ENCODE peak calls at places on chromosomes 4 and X, in nine cellular contexts. Y, I, Q, O, J, R, B, T and G are unnamed samples.

GRCh38 chr4:42482516-42483327 is 85.4 kb downstream of the SHISA3 start:
- DNase-seq in Y (no peak), I (no peak), Q (no peak), O (no peak), J (no peak), R (peak), B (no peak), T (no peak), G (no peak)

GRCh38 chr4:58723954-58724353 is 1613.8 kb upstream of the IGFBP7 start:
- DNase-seq in Y (no peak), I (no peak), Q (no peak), O (no peak), J (no peak), R (no peak), B (no peak), T (no peak), G (no peak)

GRCh38 chrX:83845397-83845796 is 15.5 kb upstream of the CYLC1 start:
- DNase-seq in Y (no peak), I (peak), Q (no peak), O (peak), J (peak), R (peak), B (no peak), T (no peak), G (peak)

GRCh38 chrX:13153796-13154195 is 109.4 kb upstream of the FAM9C start:
- DNase-seq in Y (no peak), I (no peak), Q (no peak), O (no peak), J (no peak), R (no peak), B (no peak), T (no peak), G (no peak)

GRCh38 chrX:16822723-16823122 is 36.5 kb downstream of the TXLNG start:
- DNase-seq in Y (no peak), I (no peak), Q (no peak), O (no peak), J (no peak), R (no peak), B (no peak), T (no peak), G (no peak)

GRCh38 chr4:26065833-26066232 is 151.8 kb downstream of the SMIM20 start:
- DNase-seq in Y (no peak), I (no peak), Q (no peak), O (no peak), J (no peak), R (no peak), B (peak), T (no peak), G (no peak)

GRCh38 chrX:31929366-31929765 is 857.5 kb upstream of the FTHL17 start:
- DNase-seq in Y (no peak), I (no peak), Q (no peak), O (no peak), J (no peak), R (no peak), B (no peak), T (no peak), G (no peak)

GRCh38 chrX:18354369-18355329 is at the start of gene SCML2:
- DNase-seq in Y (no peak), I (peak), Q (no peak), O (peak), J (peak), R (peak), B (no peak), T (no peak), G (no peak)

GRCh38 chr4:157204634-157205244 is 15.8 kb upstream of the GRIA2 start:
- DNase-seq in Y (no peak), I (peak), Q (no peak), O (peak), J (peak), R (peak), B (no peak), T (no peak), G (no peak)

GRCh38 chr4:184282251-184282713 is 64.6 kb upstream of the ENPP6 start:
- DNase-seq in Y (no peak), I (no peak), Q (no peak), O (peak), J (peak), R (no peak), B (no peak), T (no peak), G (no peak)

GRCh38 chr4:29853843-29854242 is 866.3 kb upstream of the PCDH7 start:
- DNase-seq in Y (no peak), I (no peak), Q (no peak), O (no peak), J (no peak), R (no peak), B (no peak), T (no peak), G (no peak)

GRCh38 chr4:186192068-186192751 is 843 bp downstream of the CYP4V2 start:
- DNase-seq in Y (no peak), I (peak), Q (peak), O (peak), J (no peak), R (no peak), B (peak), T (no peak), G (no peak)

GRCh38 chr4:102281171-102281842 is 64.0 kb downstream of the SLC39A8 start:
- DNase-seq in Y (no peak), I (peak), Q (no peak), O (no peak), J (no peak), R (no peak), B (no peak), T (no peak), G (no peak)

GRCh38 chr4:52657630-52658501 is 1.2 kb downstream of the USP46 start:
- DNase-seq in Y (no peak), I (peak), Q (no peak), O (no peak), J (peak), R (peak), B (no peak), T (no peak), G (peak)

GRCh38 chrX:8731579-8732395 is at the start of gene ANOS1:
- DNase-seq in Y (peak), I (peak), Q (no peak), O (no peak), J (no peak), R (peak), B (peak), T (no peak), G (no peak)

GRCh38 chr4:107890779-107891178 is 40.6 kb upstream of the CYP2U1 start:
- DNase-seq in Y (no peak), I (no peak), Q (no peak), O (no peak), J (no peak), R (no peak), B (no peak), T (no peak), G (no peak)

GRCh38 chr4:110998308-110998707 is 375.4 kb upstream of the PITX2 start:
- DNase-seq in Y (no peak), I (no peak), Q (no peak), O (no peak), J (no peak), R (no peak), B (no peak), T (no peak), G (no peak)

GRCh38 chrX:147800663-147801062 is 111.1 kb upstream of the FMR1 start:
- DNase-seq in Y (no peak), I (no peak), Q (no peak), O (no peak), J (no peak), R (no peak), B (no peak), T (no peak), G (no peak)

DNA sequence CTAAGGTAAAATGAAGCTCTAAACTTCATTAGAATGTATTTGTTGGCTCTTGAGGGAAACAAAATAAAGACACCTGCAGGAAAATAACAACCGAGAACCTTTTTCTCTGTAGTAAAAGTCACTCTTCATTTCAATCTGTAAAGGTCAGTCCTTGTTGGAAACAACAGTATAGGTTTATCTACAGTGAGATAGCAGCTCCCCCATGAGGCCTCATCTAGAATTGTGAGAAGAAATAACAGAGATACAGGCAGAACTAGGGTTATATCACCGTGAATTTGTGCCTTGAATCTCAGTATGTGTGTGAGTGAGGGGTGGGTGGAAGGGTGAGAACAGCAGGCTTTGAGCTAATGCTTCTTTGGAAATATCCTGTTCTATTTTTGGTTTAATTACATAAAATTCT is 107.8 kb upstream of the FMR1 start:
- DNase-seq in Y (no peak), I (peak), Q (no peak), O (peak), J (peak), R (peak), B (no peak), T (no peak), G (no peak)
- TF ChIP-seq CTCF in Y (no peak), I (no peak), Q (peak), O (peak), J (peak), R (peak), B (no peak), T (no peak), G (no peak)

DNA sequence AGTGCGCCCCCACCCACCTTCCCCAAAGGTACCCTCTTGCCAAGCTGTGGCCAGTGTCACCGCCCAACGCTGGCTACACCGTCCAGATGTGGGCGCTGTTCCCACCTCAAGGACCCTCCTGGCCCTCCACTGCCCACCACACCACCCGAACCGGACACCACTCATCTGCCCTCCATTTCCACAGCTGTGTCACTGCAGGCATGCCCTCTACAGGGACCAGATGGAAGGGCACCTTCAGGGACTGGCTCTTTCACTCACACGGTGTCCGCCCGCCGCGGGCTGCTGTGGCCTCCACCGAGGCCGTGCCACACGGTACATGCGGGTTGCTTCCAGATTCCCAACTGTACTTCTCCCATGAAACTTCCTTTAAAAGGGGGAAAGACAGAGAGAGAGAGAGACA is 87.7 kb downstream of the FAM53A start:
- DNase-seq in Y (no peak), I (no peak), Q (no peak), O (no peak), J (no peak), R (no peak), B (no peak), T (no peak), G (no peak)
- TF ChIP-seq CTCF in Y (no peak), I (no peak), Q (no peak), O (no peak), J (no peak), R (no peak), B (no peak), T (no peak), G (no peak)

GRCh38 chr4:15868065-15868464 is 70.5 kb downstream of the FGFBP1 start:
- DNase-seq in Y (no peak), I (no peak), Q (no peak), O (no peak), J (no peak), R (no peak), B (no peak), T (no peak), G (no peak)
- TF ChIP-seq CTCF in Y (no peak), I (no peak), Q (no peak), O (peak), J (no peak), R (no peak), B (no peak), T (no peak), G (no peak)

DNA sequence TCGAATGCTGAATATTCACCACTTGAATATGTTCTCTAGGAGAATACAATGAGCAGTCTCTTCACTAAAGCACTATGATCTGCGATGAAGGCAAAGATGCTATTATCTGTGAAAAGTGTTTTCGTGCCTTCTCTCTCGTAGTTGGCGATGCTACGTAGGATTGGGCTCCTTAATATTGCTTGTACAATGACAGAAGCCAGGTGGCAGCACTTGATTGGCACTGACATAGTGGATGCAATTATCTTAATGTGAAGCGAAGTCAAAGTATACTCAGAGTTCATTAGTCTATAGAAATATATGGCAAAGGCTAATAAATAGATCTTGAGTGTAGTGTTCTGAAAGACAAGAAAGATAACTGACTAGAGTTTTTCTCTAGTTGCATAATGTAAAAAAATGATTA is 1135.7 kb upstream of the AGA start:
- DNase-seq in Y (no peak), I (peak), Q (no peak), O (peak), J (no peak), R (peak), B (no peak), T (no peak), G (no peak)
- TF ChIP-seq CTCF in Y (no peak), I (no peak), Q (no peak), O (peak), J (peak), R (peak), B (no peak), T (no peak), G (no peak)